ENCODE peak calls at places on chromosome 14, in six cellular contexts. C is nephron progenitor cell, L is WERI-Rb-1, P is AG09309, N is neural crest cell, M is AG09319. T is an unnamed sample.

GRCh38 chr14:74913986-74914573 is 9.0 kb downstream of the RPS6KL1 start:
- DNase-seq in C (peak; percentile 56), L (peak; percentile 70), P (peak; percentile 37), N (peak; percentile 43), M (peak; percentile 56), T (no peak)

GRCh38 chr14:33280646-33281045 is 342.0 kb downstream of the NPAS3 start:
- DNase-seq in C (no peak), L (no peak), P (no peak), N (no peak), M (no peak), T (peak; percentile 56)

GRCh38 chr14:101230851-101231550 is 327.5 kb upstream of the RTL1 start:
- DNase-seq in C (no peak), L (no peak), P (no peak), N (no peak), M (no peak), T (no peak)

GRCh38 chr14:63214417-63215196 is 10.4 kb downstream of the RHOJ start:
- DNase-seq in C (no peak), L (no peak), P (no peak), N (no peak), M (no peak), T (no peak)

GRCh38 chr14:26389646-26390508 is 208.0 kb downstream of the NOVA1 start:
- DNase-seq in C (no peak), L (no peak), P (no peak), N (no peak), M (no peak), T (peak; percentile 54)

GRCh38 chr14:95515523-95516517 is 630 bp downstream of the SYNE3 start:
- DNase-seq in C (peak; percentile 73), L (peak; percentile 81), P (no peak), N (peak; percentile 58), M (no peak), T (no peak)

GRCh38 chr14:101716956-101717662 is 44.4 kb upstream of the PPP2R5C start:
- DNase-seq in C (no peak), L (no peak), P (no peak), N (no peak), M (no peak), T (no peak)

GRCh38 chr14:40987481-40987880 is 619.2 kb upstream of the LRFN5 start:
- DNase-seq in C (no peak), L (no peak), P (no peak), N (no peak), M (no peak), T (no peak)

GRCh38 chr14:81341405-81342180 is 58.5 kb downstream of the STON2 start:
- DNase-seq in C (no peak), L (no peak), P (no peak), N (no peak), M (no peak), T (no peak)

GRCh38 chr14:24605435-24606190 is 3.9 kb downstream of the GZMH start:
- DNase-seq in C (peak; percentile 54), L (peak; percentile 25), P (no peak), N (peak; percentile 9), M (no peak), T (no peak)

GRCh38 chr14:77039285-77040058 is 11.0 kb upstream of the IRF2BPL start:
- DNase-seq in C (no peak), L (no peak), P (no peak), N (no peak), M (peak; percentile 55), T (no peak)

GRCh38 chr14:88168498-88169165 is 154.4 kb downstream of the KCNK10 start:
- DNase-seq in C (peak; percentile 33), L (peak; percentile 50), P (no peak), N (peak; percentile 9), M (no peak), T (no peak)

GRCh38 chr14:103315368-103315911 is 18.6 kb upstream of the EIF5 start:
- DNase-seq in C (no peak), L (no peak), P (no peak), N (no peak), M (no peak), T (no peak)

GRCh38 chr14:60313093-60313492 is 64.1 kb downstream of the PPM1A start:
- DNase-seq in C (no peak), L (no peak), P (no peak), N (no peak), M (no peak), T (no peak)

GRCh38 chr14:97723834-97724770 is 926.9 kb downstream of the VRK1 start:
- DNase-seq in C (no peak), L (no peak), P (no peak), N (no peak), M (no peak), T (no peak)
- TF ChIP-seq CTCF in C (no peak), L (no peak), P (no peak), N (no peak), M (no peak), T (no peak)

DNA sequence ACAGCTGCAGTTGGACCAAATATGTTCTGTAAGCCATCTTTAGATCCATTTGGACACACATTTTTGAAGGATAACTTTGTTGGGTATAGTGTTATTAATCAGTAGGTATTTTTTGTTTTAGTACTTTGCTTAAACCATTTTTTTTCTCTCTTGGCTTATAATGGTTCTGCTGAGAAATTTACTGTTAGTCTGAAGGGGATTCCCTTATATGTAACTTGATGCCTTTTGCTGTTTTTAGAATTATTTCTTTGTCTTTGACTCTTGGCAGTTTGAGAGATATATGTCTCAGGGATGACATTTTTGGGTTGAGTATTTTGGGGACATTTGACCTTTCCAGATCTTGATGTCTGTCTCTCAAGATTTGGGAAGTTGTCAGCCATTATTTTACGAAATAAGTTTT is 169.8 kb downstream of the GPHN start:
- DNase-seq in C (no peak), L (no peak), P (no peak), N (no peak), M (no peak), T (no peak)
- TF ChIP-seq CTCF in C (no peak), L (no peak), P (no peak), N (no peak), M (no peak), T (no peak)

DNA sequence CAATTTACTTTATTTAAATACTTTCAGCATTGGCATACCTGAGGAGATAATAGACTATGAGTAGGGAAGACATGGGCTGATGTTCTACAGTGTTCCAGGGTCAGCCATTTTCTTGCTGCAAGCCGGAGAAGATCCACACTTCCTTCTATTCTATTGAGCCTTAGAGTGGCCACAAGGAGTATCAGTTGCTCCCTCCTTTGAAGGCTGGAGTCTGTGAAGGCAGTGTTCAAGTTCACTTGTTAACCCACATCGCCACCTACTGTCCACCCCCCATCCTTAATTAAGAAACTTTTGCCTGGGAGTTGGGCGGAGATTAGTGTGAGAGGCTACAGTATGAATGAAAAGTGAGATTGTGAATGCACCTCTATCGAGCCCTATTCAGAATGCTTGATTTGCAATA is 666.6 kb downstream of the NRXN3 start:
- DNase-seq in C (peak; percentile 71), L (peak; percentile 90), P (peak; percentile 10), N (peak; percentile 72), M (peak; percentile 23), T (peak; percentile 45)
- TF ChIP-seq CTCF in C (peak; percentile 64), L (peak; percentile 70), P (peak; percentile 44), N (peak; percentile 72), M (peak; percentile 38), T (peak; percentile 83)

GRCh38 chr14:85959063-85959462 is 429.1 kb downstream of the FLRT2 start:
- DNase-seq in C (no peak), L (no peak), P (no peak), N (no peak), M (no peak), T (no peak)

GRCh38 chr14:85963486-85963885 is 433.5 kb downstream of the FLRT2 start:
- DNase-seq in C (no peak), L (no peak), P (no peak), N (no peak), M (no peak), T (no peak)

GRCh38 chr14:85960781-85961180 is 430.8 kb downstream of the FLRT2 start:
- DNase-seq in C (no peak), L (no peak), P (no peak), N (no peak), M (no peak), T (no peak)

DNA sequence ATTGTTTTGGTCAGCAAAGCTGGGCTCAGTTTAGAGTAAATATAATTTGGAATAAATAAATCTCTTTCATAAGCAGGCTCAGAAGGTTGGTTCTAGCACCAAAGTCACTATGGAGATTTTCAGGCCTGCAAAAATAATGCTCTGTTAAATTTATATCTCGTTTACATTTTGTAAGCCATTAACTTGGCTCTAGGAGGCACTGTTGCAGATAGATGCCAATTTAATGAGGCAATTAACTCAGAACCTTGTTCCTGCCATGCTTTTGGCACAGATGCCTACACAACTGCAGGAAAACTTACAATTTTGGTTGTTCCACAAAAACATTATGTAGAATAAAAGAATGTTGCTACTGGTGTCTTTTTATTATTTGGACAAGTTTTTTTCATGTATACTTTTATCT is 428.1 kb downstream of the FLRT2 start:
- DNase-seq in C (no peak), L (no peak), P (no peak), N (no peak), M (no peak), T (no peak)
- TF ChIP-seq CTCF in C (no peak), L (no peak), P (no peak), N (no peak), M (no peak), T (no peak)

GRCh38 chr14:50740858-50741257 is 72.8 kb upstream of the SAV1 start:
- DNase-seq in C (no peak), L (no peak), P (no peak), N (no peak), M (no peak), T (no peak)
- TF ChIP-seq CTCF in C (no peak), L (no peak), P (no peak), N (no peak), M (no peak), T (no peak)

DNA sequence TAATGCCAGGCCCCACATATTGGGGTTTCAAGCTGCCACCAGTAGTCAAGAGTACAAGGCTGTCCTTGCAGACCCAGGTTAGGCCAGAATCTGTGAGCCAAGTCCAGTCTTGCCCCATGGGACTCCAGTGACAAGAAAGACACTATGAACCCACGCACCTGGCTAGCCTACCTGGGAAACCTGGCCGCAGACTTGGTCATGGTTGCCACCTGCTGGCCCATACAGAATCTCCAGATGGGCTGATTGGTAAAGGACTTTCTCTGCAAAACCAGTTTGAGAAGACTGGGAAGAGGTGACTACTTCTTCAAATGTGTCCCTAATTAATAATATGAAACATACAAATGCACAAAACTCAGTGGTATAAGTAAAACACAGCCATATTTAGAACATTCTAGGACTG is 398.4 kb upstream of the FLRT2 start:
- DNase-seq in C (no peak), L (peak; percentile 66), P (no peak), N (no peak), M (no peak), T (no peak)
- TF ChIP-seq CTCF in C (no peak), L (peak; percentile 76), P (no peak), N (no peak), M (no peak), T (peak; percentile 59)

T was measured in epithelial cell of proximal tubule.